ENCODE peak calls at places on chromosome 11, in four cellular contexts. L, U, S and J are unnamed samples.

GRCh38 chr11:66559141-66559861 is 9.1 kb downstream of the CTSF start:
- DNase-seq in L (no peak), U (peak), S (no peak), J (peak)

GRCh38 chr11:116930586-116930985 is 93.2 kb upstream of the APOA1 start:
- DNase-seq in L (no peak), U (peak), S (no peak), J (no peak)

GRCh38 chr11:124920870-124921609 is 2.0 kb downstream of the HEPN1 start:
- DNase-seq in L (peak), U (peak), S (peak), J (peak)

GRCh38 chr11:56624661-56625110 is 10.0 kb upstream of the OR5M1 start:
- DNase-seq in L (no peak), U (peak), S (no peak), J (no peak)

GRCh38 chr11:39630365-39630764 is 1829.1 kb downstream of the LRRC4C start:
- DNase-seq in L (no peak), U (no peak), S (no peak), J (no peak)

GRCh38 chr11:11265994-11266606 is 87.0 kb downstream of the CSNK2A3 start:
- DNase-seq in L (peak), U (peak), S (peak), J (peak)

GRCh38 chr11:75535039-75535563 is 9.4 kb upstream of the GDPD5 start:
- DNase-seq in L (no peak), U (no peak), S (no peak), J (no peak)

GRCh38 chr11:104661481-104661880 is 236.8 kb downstream of the CASP12 start:
- DNase-seq in L (no peak), U (no peak), S (no peak), J (no peak)

GRCh38 chr11:83187463-83187862 is 6.0 kb upstream of the ANKRD42 start:
- DNase-seq in L (no peak), U (no peak), S (no peak), J (no peak)

GRCh38 chr11:66309475-66309874 is 7.4 kb downstream of the CD248 start:
- DNase-seq in L (no peak), U (no peak), S (no peak), J (no peak)

GRCh38 chr11:57679396-57679795 is 11.5 kb downstream of the ZDHHC5 start:
- DNase-seq in L (no peak), U (no peak), S (no peak), J (no peak)

GRCh38 chr11:117950999-117951961 is 22.1 kb upstream of the TMPRSS13 start:
- DNase-seq in L (no peak), U (peak), S (no peak), J (no peak)

GRCh38 chr11:72577271-72577681 is 96.9 kb downstream of the PDE2A start:
- DNase-seq in L (no peak), U (no peak), S (no peak), J (no peak)

GRCh38 chr11:132632641-132633124 is 899.6 kb downstream of the OPCML start:
- DNase-seq in L (no peak), U (no peak), S (no peak), J (no peak)

GRCh38 chr11:64675417-64676252 is 47.4 kb downstream of the NRXN2 start:
- DNase-seq in L (peak), U (no peak), S (no peak), J (no peak)

GRCh38 chr11:8033791-8034585 is 46.9 kb downstream of the EIF3F start:
- DNase-seq in L (no peak), U (no peak), S (no peak), J (no peak)

GRCh38 chr11:42524534-42525227 is 787.1 kb upstream of the API5 start:
- DNase-seq in L (peak), U (peak), S (no peak), J (no peak)